ENCODE peak calls at places on chromosomes 7 and 10, in eight cellular contexts. One of them, this sample, is unnamed.

GRCh38 chr10:67045404-67045803 is 119.6 kb downstream of the LRRTM3 start:
- DNase-seq in CD4-positive, alpha-beta T cell: no peak
- DNase-seq in transverse colon: no peak
- DNase-seq in HFF-Myc: no peak
- DNase-seq in cardiac muscle cell: no peak
- DNase-seq in IMR-90: no peak
- DNase-seq in osteoblast: no peak
- DNase-seq in GM12865: no peak
- DNase-seq in this sample: no peak

GRCh38 chr7:8963722-8964121 is 530.3 kb downstream of the NXPH1 start:
- DNase-seq in CD4-positive, alpha-beta T cell: no peak
- DNase-seq in transverse colon: no peak
- DNase-seq in HFF-Myc: no peak
- DNase-seq in cardiac muscle cell: no peak
- DNase-seq in IMR-90: no peak
- DNase-seq in osteoblast: no peak
- DNase-seq in GM12865: no peak
- DNase-seq in this sample: no peak

GRCh38 chr10:102673961-102674511 is 29.8 kb downstream of the TRIM8 start:
- DNase-seq in CD4-positive, alpha-beta T cell: peak
- DNase-seq in transverse colon: peak
- DNase-seq in HFF-Myc: peak
- DNase-seq in cardiac muscle cell: peak
- DNase-seq in IMR-90: peak
- DNase-seq in osteoblast: peak
- DNase-seq in GM12865: no peak
- DNase-seq in this sample: no peak

GRCh38 chr7:1024331-1024761 is 20.0 kb upstream of the GPR146 start:
- DNase-seq in CD4-positive, alpha-beta T cell: no peak
- DNase-seq in transverse colon: peak
- DNase-seq in HFF-Myc: no peak
- DNase-seq in cardiac muscle cell: no peak
- DNase-seq in IMR-90: no peak
- DNase-seq in osteoblast: no peak
- DNase-seq in GM12865: peak
- DNase-seq in this sample: peak

GRCh38 chr7:30594055-30594539 is 581 bp upstream of the GARS1 start:
- DNase-seq in CD4-positive, alpha-beta T cell: peak
- DNase-seq in transverse colon: peak
- DNase-seq in HFF-Myc: no peak
- DNase-seq in cardiac muscle cell: no peak
- DNase-seq in IMR-90: peak
- DNase-seq in osteoblast: peak
- DNase-seq in GM12865: peak
- DNase-seq in this sample: peak

GRCh38 chr10:132698761-132699391 is 87.1 kb downstream of the NKX6-2 start:
- DNase-seq in CD4-positive, alpha-beta T cell: no peak
- DNase-seq in transverse colon: no peak
- DNase-seq in HFF-Myc: no peak
- DNase-seq in cardiac muscle cell: no peak
- DNase-seq in IMR-90: no peak
- DNase-seq in osteoblast: peak
- DNase-seq in GM12865: no peak
- DNase-seq in this sample: no peak

GRCh38 chr10:72049969-72050781 is 38.2 kb downstream of the SPOCK2 start:
- DNase-seq in CD4-positive, alpha-beta T cell: no peak
- DNase-seq in transverse colon: no peak
- DNase-seq in HFF-Myc: no peak
- DNase-seq in cardiac muscle cell: no peak
- DNase-seq in IMR-90: no peak
- DNase-seq in osteoblast: no peak
- DNase-seq in GM12865: peak
- DNase-seq in this sample: no peak

GRCh38 chr7:2893411-2893861 is 49.3 kb upstream of the GNA12 start:
- DNase-seq in CD4-positive, alpha-beta T cell: no peak
- DNase-seq in transverse colon: no peak
- DNase-seq in HFF-Myc: no peak
- DNase-seq in cardiac muscle cell: no peak
- DNase-seq in IMR-90: no peak
- DNase-seq in osteoblast: peak
- DNase-seq in GM12865: peak
- DNase-seq in this sample: no peak

GRCh38 chr10:37703074-37703473 is 154.3 kb downstream of the ZNF248 start:
- DNase-seq in CD4-positive, alpha-beta T cell: no peak
- DNase-seq in transverse colon: no peak
- DNase-seq in HFF-Myc: no peak
- DNase-seq in cardiac muscle cell: no peak
- DNase-seq in IMR-90: no peak
- DNase-seq in osteoblast: no peak
- DNase-seq in GM12865: no peak
- DNase-seq in this sample: no peak

GRCh38 chr10:45532501-45532900 is 140.1 kb downstream of the ZFAND4 start:
- DNase-seq in CD4-positive, alpha-beta T cell: no peak
- DNase-seq in transverse colon: no peak
- DNase-seq in HFF-Myc: no peak
- DNase-seq in cardiac muscle cell: no peak
- DNase-seq in IMR-90: no peak
- DNase-seq in osteoblast: no peak
- DNase-seq in GM12865: no peak
- DNase-seq in this sample: no peak

GRCh38 chr10:69180525-69181204 is 631 bp downstream of the SUPV3L1 start:
- DNase-seq in CD4-positive, alpha-beta T cell: no peak
- DNase-seq in transverse colon: no peak
- DNase-seq in HFF-Myc: no peak
- DNase-seq in cardiac muscle cell: no peak
- DNase-seq in IMR-90: peak
- DNase-seq in osteoblast: no peak
- DNase-seq in GM12865: peak
- DNase-seq in this sample: no peak

GRCh38 chr10:2592533-2592932 is 474.8 kb upstream of the PFKP start:
- DNase-seq in CD4-positive, alpha-beta T cell: no peak
- DNase-seq in transverse colon: no peak
- DNase-seq in HFF-Myc: no peak
- DNase-seq in cardiac muscle cell: no peak
- DNase-seq in IMR-90: no peak
- DNase-seq in osteoblast: no peak
- DNase-seq in GM12865: no peak
- DNase-seq in this sample: no peak

GRCh38 chr10:124703778-124704427 is 40.3 kb downstream of the FAM53B start:
- DNase-seq in CD4-positive, alpha-beta T cell: no peak
- DNase-seq in transverse colon: no peak
- DNase-seq in HFF-Myc: no peak
- DNase-seq in cardiac muscle cell: peak
- DNase-seq in IMR-90: no peak
- DNase-seq in osteoblast: peak
- DNase-seq in GM12865: no peak
- DNase-seq in this sample: no peak

GRCh38 chr10:51924359-51924758 is 225.0 kb upstream of the CSTF2T start:
- DNase-seq in CD4-positive, alpha-beta T cell: no peak
- DNase-seq in transverse colon: no peak
- DNase-seq in HFF-Myc: no peak
- DNase-seq in cardiac muscle cell: no peak
- DNase-seq in IMR-90: no peak
- DNase-seq in osteoblast: no peak
- DNase-seq in GM12865: no peak
- DNase-seq in this sample: no peak

GRCh38 chr10:52030051-52030867 is 283.8 kb upstream of the DKK1 start:
- DNase-seq in CD4-positive, alpha-beta T cell: no peak
- DNase-seq in transverse colon: no peak
- DNase-seq in HFF-Myc: no peak
- DNase-seq in cardiac muscle cell: no peak
- DNase-seq in IMR-90: peak
- DNase-seq in osteoblast: no peak
- DNase-seq in GM12865: no peak
- DNase-seq in this sample: no peak

GRCh38 chr10:94403034-94403822 is 887 bp downstream of the TBC1D12 start:
- DNase-seq in CD4-positive, alpha-beta T cell: peak
- DNase-seq in transverse colon: peak
- DNase-seq in HFF-Myc: no peak
- DNase-seq in cardiac muscle cell: peak
- DNase-seq in IMR-90: peak
- DNase-seq in osteoblast: peak
- DNase-seq in GM12865: peak
- DNase-seq in this sample: peak

GRCh38 chr10:132793871-132794849 is 8.2 kb upstream of the NKX6-2 start:
- DNase-seq in CD4-positive, alpha-beta T cell: no peak
- DNase-seq in transverse colon: no peak
- DNase-seq in HFF-Myc: no peak
- DNase-seq in cardiac muscle cell: no peak
- DNase-seq in IMR-90: no peak
- DNase-seq in osteoblast: peak
- DNase-seq in GM12865: no peak
- DNase-seq in this sample: no peak

GRCh38 chr7:85135931-85136330 is 50.9 kb downstream of the SEMA3D start:
- DNase-seq in CD4-positive, alpha-beta T cell: no peak
- DNase-seq in transverse colon: no peak
- DNase-seq in HFF-Myc: peak
- DNase-seq in cardiac muscle cell: no peak
- DNase-seq in IMR-90: peak
- DNase-seq in osteoblast: no peak
- DNase-seq in GM12865: no peak
- DNase-seq in this sample: no peak

GRCh38 chr7:85126383-85126782 is 60.5 kb downstream of the SEMA3D start:
- DNase-seq in CD4-positive, alpha-beta T cell: no peak
- DNase-seq in transverse colon: no peak
- DNase-seq in HFF-Myc: no peak
- DNase-seq in cardiac muscle cell: no peak
- DNase-seq in IMR-90: no peak
- DNase-seq in osteoblast: no peak
- DNase-seq in GM12865: no peak
- DNase-seq in this sample: no peak

GRCh38 chr7:85125679-85126078 is 61.2 kb downstream of the SEMA3D start:
- DNase-seq in CD4-positive, alpha-beta T cell: no peak
- DNase-seq in transverse colon: no peak
- DNase-seq in HFF-Myc: peak
- DNase-seq in cardiac muscle cell: no peak
- DNase-seq in IMR-90: peak
- DNase-seq in osteoblast: no peak
- DNase-seq in GM12865: no peak
- DNase-seq in this sample: no peak

GRCh38 chr7:85133560-85133959 is 53.3 kb downstream of the SEMA3D start:
- DNase-seq in CD4-positive, alpha-beta T cell: no peak
- DNase-seq in transverse colon: no peak
- DNase-seq in HFF-Myc: no peak
- DNase-seq in cardiac muscle cell: no peak
- DNase-seq in IMR-90: no peak
- DNase-seq in osteoblast: no peak
- DNase-seq in GM12865: no peak
- DNase-seq in this sample: no peak

DNA sequence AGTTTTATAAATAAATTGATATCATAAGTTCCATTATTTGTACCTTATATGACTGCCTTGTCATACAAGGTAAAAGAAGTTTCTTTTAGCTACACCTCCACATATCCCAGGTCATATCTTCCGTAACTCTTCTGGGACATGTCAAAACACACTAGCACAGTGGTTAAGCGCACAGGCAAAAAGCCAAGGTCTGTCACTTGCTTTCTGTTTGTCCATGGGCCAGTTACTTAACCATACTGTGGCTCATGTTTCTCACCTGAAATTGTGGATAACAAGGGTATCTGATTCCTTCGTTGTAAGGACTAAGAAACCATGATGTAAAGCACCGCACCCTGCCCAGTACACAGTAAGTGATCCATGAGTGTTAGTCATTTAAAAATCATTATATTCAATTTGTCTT is 56.2 kb downstream of the SEMA3D start:
- DNase-seq in CD4-positive, alpha-beta T cell: no peak
- DNase-seq in transverse colon: no peak
- DNase-seq in HFF-Myc: no peak
- DNase-seq in cardiac muscle cell: no peak
- DNase-seq in IMR-90: no peak
- DNase-seq in osteoblast: no peak
- DNase-seq in GM12865: no peak
- DNase-seq in this sample: no peak
- TF ChIP-seq CTCF in CD4-positive, alpha-beta T cell: no peak
- TF ChIP-seq CTCF in transverse colon: no peak
- TF ChIP-seq CTCF in HFF-Myc: no peak
- TF ChIP-seq CTCF in cardiac muscle cell: no peak
- TF ChIP-seq CTCF in IMR-90: no peak
- TF ChIP-seq CTCF in osteoblast: no peak
- TF ChIP-seq CTCF in GM12865: no peak
- TF ChIP-seq CTCF in this sample: no peak

GRCh38 chr7:50679218-50680007 is 103.3 kb downstream of the GRB10 start:
- DNase-seq in CD4-positive, alpha-beta T cell: no peak
- DNase-seq in transverse colon: no peak
- DNase-seq in HFF-Myc: peak
- DNase-seq in cardiac muscle cell: peak
- DNase-seq in IMR-90: peak
- DNase-seq in osteoblast: no peak
- DNase-seq in GM12865: peak
- DNase-seq in this sample: no peak
- TF ChIP-seq CTCF in CD4-positive, alpha-beta T cell: peak
- TF ChIP-seq CTCF in transverse colon: peak
- TF ChIP-seq CTCF in HFF-Myc: peak
- TF ChIP-seq CTCF in cardiac muscle cell: peak
- TF ChIP-seq CTCF in IMR-90: peak
- TF ChIP-seq CTCF in osteoblast: peak
- TF ChIP-seq CTCF in GM12865: peak
- TF ChIP-seq CTCF in this sample: no peak

DNA sequence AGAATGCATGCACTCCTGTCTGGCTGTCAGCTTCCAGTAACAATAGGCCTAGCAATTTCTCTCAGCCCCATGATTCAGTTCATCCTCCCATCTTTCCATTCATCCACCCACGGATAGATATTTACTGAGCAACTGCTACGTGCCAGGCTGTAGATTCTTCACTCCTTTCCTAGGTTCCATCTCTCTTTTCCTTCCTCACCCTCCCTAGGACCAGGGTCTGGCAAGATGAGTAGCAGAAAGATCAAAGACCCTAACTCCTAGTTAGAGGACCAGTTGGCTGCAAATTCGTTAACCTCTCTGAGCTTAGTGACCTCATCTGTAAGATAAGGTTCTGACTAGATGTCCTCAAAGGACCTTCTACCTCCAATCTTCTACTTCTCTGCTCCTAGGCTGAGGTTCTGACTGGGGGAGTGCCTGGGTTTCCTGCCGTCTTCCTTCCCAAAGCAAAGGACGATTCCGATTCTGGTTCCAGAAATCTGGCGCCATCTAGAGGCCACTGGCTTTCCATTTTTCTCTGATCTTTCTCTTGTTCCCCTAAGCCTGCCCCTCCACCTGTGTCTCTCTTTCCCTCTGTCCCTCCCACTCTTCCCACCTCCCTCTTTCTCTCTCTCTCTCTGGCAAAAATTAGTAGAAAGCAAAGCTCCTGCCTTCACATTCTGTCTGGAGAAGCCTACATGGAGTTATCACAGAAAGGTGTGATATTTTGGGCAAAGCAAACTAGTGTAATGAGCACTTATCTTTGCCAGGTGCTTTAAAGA is 26.2 kb downstream of the TBATA start:
- DNase-seq in CD4-positive, alpha-beta T cell: peak
- DNase-seq in transverse colon: peak
- DNase-seq in HFF-Myc: peak
- DNase-seq in cardiac muscle cell: peak
- DNase-seq in IMR-90: peak
- DNase-seq in osteoblast: peak
- DNase-seq in GM12865: peak
- DNase-seq in this sample: peak
- TF ChIP-seq CTCF in CD4-positive, alpha-beta T cell: peak
- TF ChIP-seq CTCF in transverse colon: peak
- TF ChIP-seq CTCF in HFF-Myc: peak
- TF ChIP-seq CTCF in cardiac muscle cell: peak
- TF ChIP-seq CTCF in IMR-90: peak
- TF ChIP-seq CTCF in osteoblast: peak
- TF ChIP-seq CTCF in GM12865: peak
- TF ChIP-seq CTCF in this sample: peak

GRCh38 chr10:78231930-78232329 is 198.3 kb downstream of the RPS24 start:
- DNase-seq in CD4-positive, alpha-beta T cell: no peak
- DNase-seq in transverse colon: no peak
- DNase-seq in HFF-Myc: no peak
- DNase-seq in cardiac muscle cell: peak
- DNase-seq in IMR-90: no peak
- DNase-seq in osteoblast: no peak
- DNase-seq in GM12865: no peak
- DNase-seq in this sample: no peak
- TF ChIP-seq CTCF in CD4-positive, alpha-beta T cell: no peak
- TF ChIP-seq CTCF in transverse colon: peak
- TF ChIP-seq CTCF in HFF-Myc: peak
- TF ChIP-seq CTCF in cardiac muscle cell: peak
- TF ChIP-seq CTCF in IMR-90: peak
- TF ChIP-seq CTCF in osteoblast: peak
- TF ChIP-seq CTCF in GM12865: no peak
- TF ChIP-seq CTCF in this sample: no peak

This sample was measured in mesothelial cell of epicardium.